ENCODE peak calls at places on chromosomes 16 and 17, in nine cellular contexts. E is neural progenitor cell; M is ovary; L is GM23248; Q is HepG2; H is CD4-positive, alpha-beta memory T cell; R is OCI-LY7; N is body of pancreas; A is mucosa of descending colon. S is an unnamed sample. For H3K36me3, the result is how much of the 10 kb centered on the place peaks cover.

GRCh38 chr16:2977440-2977839 is 2.8 kb downstream of the PKMYT1 start:
- DNase-seq in E (no peak), M (no peak), L (no peak), Q (no peak), H (no peak), R (no peak), N (peak), A (peak), S (no peak)

GRCh38 chr17:80002242-80002641 is 33.4 kb downstream of the TBC1D16 start:
- DNase-seq in E (no peak), M (no peak), L (no peak), Q (no peak), H (no peak), R (no peak), N (no peak), A (no peak), S (no peak)

GRCh38 chr16:59440502-59440901 is 706.4 kb upstream of the GOT2 start:
- DNase-seq in E (no peak), M (no peak), L (no peak), Q (no peak), H (no peak), R (no peak), N (no peak), A (no peak), S (no peak)

GRCh38 chr16:85444879-85445778 is 168.0 kb upstream of the GSE1 start:
- DNase-seq in E (peak), M (no peak), L (no peak), Q (no peak), H (no peak), R (peak), N (no peak), A (peak), S (no peak)

GRCh38 chr16:47699090-47699489 is 238.0 kb downstream of the PHKB start:
- DNase-seq in E (no peak), M (no peak), L (no peak), Q (no peak), H (no peak), R (no peak), N (no peak), A (no peak), S (no peak)

GRCh38 chr17:37608369-37609169 is 649 bp downstream of the SYNRG start:
- DNase-seq in E (peak), M (no peak), L (peak), Q (peak), H (peak), R (peak), N (no peak), A (no peak), S (no peak)

GRCh38 chr17:19911033-19911432 is 43.3 kb upstream of the ULK2 start:
- DNase-seq in E (peak), M (no peak), L (no peak), Q (no peak), H (no peak), R (no peak), N (no peak), A (no peak), S (no peak)

GRCh38 chr17:79923974-79924638 is 84.9 kb upstream of the CBX4 start:
- DNase-seq in E (peak), M (no peak), L (peak), Q (peak), H (no peak), R (peak), N (peak), A (peak), S (peak)

GRCh38 chr16:1491327-1491726 is 1.8 kb upstream of the TELO2 start:
- DNase-seq in E (no peak), M (no peak), L (no peak), Q (peak), H (no peak), R (no peak), N (no peak), A (no peak), S (no peak)

GRCh38 chr17:62105361-62105760 is 40.3 kb upstream of the MED13 start:
- DNase-seq in E (no peak), M (no peak), L (no peak), Q (no peak), H (no peak), R (no peak), N (no peak), A (no peak), S (no peak)

GRCh38 chr16:15950167-15950854 is 895 bp downstream of the ABCC1 start:
- DNase-seq in E (peak), M (peak), L (peak), Q (peak), H (peak), R (peak), N (peak), A (peak), S (peak)

GRCh38 chr17:2198917-2199316 is 104.7 kb downstream of the SMG6 start:
- DNase-seq in E (no peak), M (no peak), L (peak), Q (no peak), H (no peak), R (no peak), N (no peak), A (no peak), S (no peak)

GRCh38 chr16:66508914-66509496 is 40.9 kb downstream of the TK2 start:
- DNase-seq in E (no peak), M (no peak), L (no peak), Q (no peak), H (no peak), R (no peak), N (peak), A (peak), S (no peak)

GRCh38 chr16:72859581-72859980 is 188.3 kb downstream of the ZFHX3 start:
- DNase-seq in E (no peak), M (no peak), L (no peak), Q (no peak), H (no peak), R (no peak), N (no peak), A (no peak), S (no peak)

GRCh38 chr17:49132699-49133364 is at the start of gene B4GALNT2:
- DNase-seq in E (peak), M (no peak), L (peak), Q (no peak), H (no peak), R (no peak), N (peak), A (peak), S (peak)

GRCh38 chr17:77959216-77959925 is 868 bp downstream of the TNRC6C start:
- DNase-seq in E (peak), M (no peak), L (peak), Q (no peak), H (peak), R (peak), N (peak), A (peak), S (no peak)

GRCh38 chr17:30187528-30187927 is 48.0 kb downstream of the SLC6A4 start:
- DNase-seq in E (no peak), M (no peak), L (no peak), Q (no peak), H (no peak), R (no peak), N (no peak), A (no peak), S (no peak)

GRCh38 chr16:54191163-54191562 is 95.4 kb downstream of the IRX3 start:
- DNase-seq in E (no peak), M (no peak), L (no peak), Q (no peak), H (no peak), R (no peak), N (no peak), A (no peak), S (no peak)

GRCh38 chr16:72847187-72848044 is 200.5 kb downstream of the ZFHX3 start:
- DNase-seq in E (peak), M (no peak), L (peak), Q (peak), H (no peak), R (peak), N (no peak), A (peak), S (no peak)

GRCh38 chr17:73586921-73587680 is 57.1 kb downstream of the SDK2 start:
- DNase-seq in E (no peak), M (no peak), L (peak), Q (peak), H (no peak), R (peak), N (no peak), A (no peak), S (no peak)

GRCh38 chr17:17700251-17700969 is 19.2 kb downstream of the RAI1 start:
- DNase-seq in E (peak), M (no peak), L (no peak), Q (no peak), H (no peak), R (no peak), N (no peak), A (peak), S (no peak)

GRCh38 chr17:34076743-34077631 is 178.1 kb upstream of the CCL2 start:
- DNase-seq in E (no peak), M (no peak), L (peak), Q (no peak), H (no peak), R (no peak), N (peak), A (no peak), S (no peak)

GRCh38 chr17:63511331-63511730 is 11.8 kb upstream of the KCNH6 start:
- DNase-seq in E (no peak), M (no peak), L (no peak), Q (no peak), H (no peak), R (no peak), N (no peak), A (no peak), S (no peak)

GRCh38 chr17:40303706-40304450 is 5.1 kb upstream of the RARA start:
- DNase-seq in E (no peak), M (no peak), L (peak), Q (no peak), H (no peak), R (no peak), N (no peak), A (no peak), S (peak)

GRCh38 chr17:35684046-35684802 is 47.2 kb upstream of the RASL10B start:
- DNase-seq in E (peak), M (no peak), L (peak), Q (no peak), H (no peak), R (no peak), N (no peak), A (no peak), S (no peak)

GRCh38 chr17:82216301-82217119 is 3.9 kb upstream of the CCDC57 start:
- DNase-seq in E (no peak), M (no peak), L (peak), Q (peak), H (peak), R (no peak), N (peak), A (peak), S (peak)

GRCh38 chr16:31094088-31094423 is 541 bp downstream of the VKORC1 start:
- DNase-seq in E (peak), M (no peak), L (peak), Q (no peak), H (no peak), R (no peak), N (peak), A (peak), S (no peak)

GRCh38 chr16:31090540-31090939 is 1.8 kb upstream of the PRSS53 start:
- DNase-seq in E (no peak), M (no peak), L (peak), Q (no peak), H (no peak), R (no peak), N (no peak), A (no peak), S (peak)

GRCh38 chr16:31092330-31092729 is 2.3 kb downstream of the VKORC1 start:
- DNase-seq in E (no peak), M (no peak), L (peak), Q (no peak), H (no peak), R (no peak), N (no peak), A (no peak), S (no peak)

GRCh38 chr16:31094424-31095120 is at the start of gene VKORC1:
- DNase-seq in E (peak), M (peak), L (peak), Q (peak), H (peak), R (peak), N (peak), A (peak), S (peak)

GRCh38 chr16:31093132-31093703 is 1.4 kb downstream of the VKORC1 start:
- DNase-seq in E (peak), M (no peak), L (peak), Q (peak), H (no peak), R (peak), N (no peak), A (no peak), S (peak)
- H3K4me3 ChIP-seq in E (peak), M (no peak), L (peak), Q (peak), H (no peak), R (peak), N (no peak), A (no peak), S (peak)

DNA sequence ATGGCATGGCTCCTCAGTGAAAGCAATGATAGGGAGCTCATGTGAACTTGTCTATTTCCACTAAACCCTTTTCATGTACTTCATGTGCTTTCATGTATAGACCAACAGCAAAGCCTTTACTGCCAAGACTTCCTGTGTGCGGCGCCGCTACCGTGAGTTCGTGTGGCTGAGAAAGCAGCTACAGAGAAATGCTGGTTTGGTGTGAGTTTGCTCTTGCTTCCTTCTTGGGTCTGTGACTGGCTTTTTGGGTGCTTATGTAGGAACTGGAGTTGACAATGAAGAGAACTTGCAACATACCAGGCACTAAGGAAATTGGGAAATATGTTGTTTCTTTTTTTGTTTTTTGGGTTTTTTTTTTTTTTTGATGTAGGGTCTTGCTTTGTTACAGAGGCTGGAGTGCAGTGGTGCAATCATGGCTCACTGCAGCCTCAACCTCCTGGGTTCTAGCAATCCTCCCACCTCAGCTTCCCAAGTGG is 5.7 kb downstream of the SNX11 start:
- DNase-seq in E (no peak), M (no peak), L (no peak), Q (no peak), H (peak), R (no peak), N (no peak), A (no peak), S (no peak)
- H3K36me3 ChIP-seq in E (under half), M (under half), L (under half), Q (under half), H (under half), R (under half), N (under half), A (under half), S (under half)

GRCh38 chr17:3532859-3533142 is 24.8 kb downstream of the TRPV3 start:
- DNase-seq in E (no peak), M (no peak), L (no peak), Q (no peak), H (no peak), R (no peak), N (no peak), A (no peak), S (no peak)

GRCh38 chr17:3536736-3537135 is 20.9 kb downstream of the TRPV3 start:
- DNase-seq in E (no peak), M (no peak), L (no peak), Q (no peak), H (no peak), R (no peak), N (no peak), A (no peak), S (no peak)

GRCh38 chr17:3535253-3535995 is 22.2 kb downstream of the TRPV3 start:
- DNase-seq in E (peak), M (peak), L (peak), Q (no peak), H (peak), R (peak), N (peak), A (peak), S (no peak)

GRCh38 chr17:3533752-3534151 is 23.9 kb downstream of the TRPV3 start:
- DNase-seq in E (no peak), M (no peak), L (no peak), Q (no peak), H (no peak), R (no peak), N (no peak), A (no peak), S (no peak)

GRCh38 chr17:3534881-3535252 is 22.7 kb downstream of the TRPV3 start:
- DNase-seq in E (peak), M (peak), L (peak), Q (no peak), H (no peak), R (no peak), N (no peak), A (peak), S (no peak)
- H3K4me3 ChIP-seq in E (no peak), M (no peak), L (peak), Q (no peak), H (no peak), R (no peak), N (no peak), A (no peak), S (no peak)

GRCh38 chr17:42574463-42574862 is 3.1 kb downstream of the PSMC3IP start:
- DNase-seq in E (no peak), M (no peak), L (no peak), Q (no peak), H (no peak), R (no peak), N (no peak), A (no peak), S (no peak)

GRCh38 chr17:42579794-42580551 is 2.4 kb upstream of the PSMC3IP start:
- DNase-seq in E (no peak), M (no peak), L (no peak), Q (no peak), H (no peak), R (no peak), N (no peak), A (no peak), S (no peak)

GRCh38 chr17:42578282-42578869 is 847 bp upstream of the PSMC3IP start:
- DNase-seq in E (peak), M (peak), L (peak), Q (peak), H (peak), R (peak), N (peak), A (peak), S (peak)

GRCh38 chr17:42577532-42578281 is at the start of gene PSMC3IP:
- DNase-seq in E (peak), M (peak), L (peak), Q (peak), H (peak), R (peak), N (peak), A (peak), S (peak)

GRCh38 chr17:42577140-42577531 is 393 bp downstream of the PSMC3IP start:
- DNase-seq in E (no peak), M (no peak), L (no peak), Q (no peak), H (no peak), R (peak), N (no peak), A (no peak), S (no peak)
- H3K36me3 ChIP-seq in E (under half), M (under half), L (under half), Q (under half), H (under half), R (half or more), N (under half), A (under half), S (half or more)

GRCh38 chr16:8708546-8708945 is 34.1 kb downstream of the ABAT start:
- DNase-seq in E (no peak), M (no peak), L (no peak), Q (no peak), H (no peak), R (no peak), N (no peak), A (no peak), S (no peak)

GRCh38 chr16:8697965-8698364 is 23.5 kb downstream of the ABAT start:
- DNase-seq in E (no peak), M (no peak), L (no peak), Q (peak), H (no peak), R (no peak), N (no peak), A (no peak), S (no peak)

GRCh38 chr16:8704098-8704497 is 29.7 kb downstream of the ABAT start:
- DNase-seq in E (no peak), M (no peak), L (no peak), Q (no peak), H (no peak), R (no peak), N (no peak), A (no peak), S (no peak)

GRCh38 chr16:8703693-8704092 is 29.3 kb downstream of the ABAT start:
- DNase-seq in E (no peak), M (no peak), L (no peak), Q (no peak), H (no peak), R (no peak), N (no peak), A (no peak), S (no peak)
- H3K4me3 ChIP-seq in E (no peak), M (no peak), L (no peak), Q (no peak), H (no peak), R (no peak), N (no peak), A (no peak), S (no peak)

DNA sequence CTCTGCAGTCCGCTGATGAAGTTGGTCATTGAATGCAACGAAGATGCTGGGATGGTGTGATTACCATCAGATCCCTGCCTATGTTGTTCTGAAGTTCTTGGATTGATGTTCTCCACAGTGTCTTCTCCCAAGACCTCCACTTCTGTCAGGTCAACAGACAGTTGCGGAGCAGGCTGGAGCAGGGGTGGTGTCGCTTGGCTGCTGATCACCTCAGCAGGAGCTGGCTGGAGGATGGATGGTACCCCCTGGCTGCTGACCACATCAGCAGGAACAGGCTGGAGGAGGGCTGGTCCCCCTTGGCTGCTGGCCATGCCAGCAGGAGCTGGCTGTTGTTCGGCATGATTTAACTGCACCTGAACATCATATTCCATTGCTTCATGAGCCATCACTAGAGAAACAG is 5.6 kb downstream of the RFWD3 start:
- DNase-seq in E (no peak), M (no peak), L (no peak), Q (no peak), H (no peak), R (no peak), N (no peak), A (no peak), S (no peak)
- H3K36me3 ChIP-seq in E (under half), M (under half), L (under half), Q (under half), H (under half), R (half or more), N (under half), A (under half), S (half or more)

GRCh38 chr16:49556252-49557069 is 182.9 kb downstream of the C16orf78 start:
- DNase-seq in E (peak), M (no peak), L (peak), Q (peak), H (no peak), R (peak), N (no peak), A (no peak), S (no peak)
- H3K4me3 ChIP-seq in E (peak), M (no peak), L (no peak), Q (no peak), H (no peak), R (no peak), N (no peak), A (no peak), S (no peak)

GRCh38 chr17:75144816-75145511 is 9.3 kb downstream of the JPT1 start:
- DNase-seq in E (no peak), M (no peak), L (no peak), Q (no peak), H (no peak), R (no peak), N (no peak), A (no peak), S (no peak)

GRCh38 chr17:75142236-75142971 is 10.9 kb upstream of the NT5C start:
- DNase-seq in E (no peak), M (no peak), L (no peak), Q (no peak), H (no peak), R (no peak), N (no peak), A (no peak), S (no peak)

GRCh38 chr17:75151893-75152292 is 2.4 kb downstream of the JPT1 start:
- DNase-seq in E (no peak), M (no peak), L (no peak), Q (no peak), H (no peak), R (peak), N (no peak), A (no peak), S (no peak)

GRCh38 chr17:75147878-75148546 is 6.3 kb downstream of the JPT1 start:
- DNase-seq in E (no peak), M (no peak), L (no peak), Q (no peak), H (no peak), R (no peak), N (no peak), A (no peak), S (no peak)

DNA sequence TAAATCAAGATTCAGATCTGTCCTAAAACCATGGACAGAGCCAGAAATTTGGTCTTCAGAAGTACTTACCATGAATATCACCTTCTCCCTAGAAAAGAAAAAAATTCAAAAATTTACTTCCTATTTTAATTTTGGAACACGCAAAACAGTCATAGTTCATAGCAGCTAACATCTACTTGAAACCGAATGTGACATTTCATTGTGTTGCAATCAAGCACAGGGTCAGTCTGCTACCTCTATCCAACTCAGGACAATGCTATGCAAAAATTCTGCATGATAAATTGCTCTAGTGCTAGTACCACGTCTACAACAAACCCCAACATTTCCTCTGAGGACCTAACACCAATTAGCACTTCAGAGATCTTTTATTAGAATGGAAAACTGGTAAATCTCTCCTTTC is 7.7 kb downstream of the JPT1 start:
- DNase-seq in E (no peak), M (no peak), L (peak), Q (no peak), H (no peak), R (no peak), N (no peak), A (no peak), S (no peak)
- H3K36me3 ChIP-seq in E (under half), M (under half), L (under half), Q (under half), H (under half), R (half or more), N (under half), A (under half), S (half or more)

GRCh38 chr16:56658476-56658875 is 717 bp downstream of the MT1F start:
- DNase-seq in E (no peak), M (no peak), L (no peak), Q (no peak), H (no peak), R (no peak), N (no peak), A (no peak), S (no peak)
- H3K4me3 ChIP-seq in E (peak), M (peak), L (peak), Q (peak), H (no peak), R (no peak), N (peak), A (no peak), S (no peak)

S was measured in MG63.